ENCODE peak calls at places on chromosomes 7 and 10, in four cellular contexts. Z is A549, U is K562, T is H1. H is an unnamed sample.

GRCh38 chr10:122327237-122328206 is 47.0 kb upstream of the PLEKHA1 start:
- DNase-seq in T (no peak), U (no peak), Z (no peak), H (no peak)

GRCh38 chr7:103778929-103779328 is 210.5 kb downstream of the RELN start:
- DNase-seq in T (no peak), Z (no peak), U (no peak), H (no peak)

GRCh38 chr7:103592187-103592586 is 146.2 kb upstream of the SLC26A5 start:
- DNase-seq in Z (no peak), U (no peak), T (no peak), H (no peak)

GRCh38 chr7:151798851-151799428 is 78.0 kb downstream of the PRKAG2 start:
- DNase-seq in T (no peak), Z (no peak), U (no peak), H (no peak)

GRCh38 chr7:71488308-71488707 is 356.4 kb downstream of the GALNT17 start:
- DNase-seq in T (no peak), U (no peak), Z (peak; percentile 11), H (no peak)

GRCh38 chr7:34143397-34143796 is 238.1 kb downstream of the BMPER start:
- DNase-seq in T (no peak), U (no peak), Z (no peak), H (no peak)

GRCh38 chr10:46018453-46019169 is 11.8 kb downstream of the NCOA4 start:
- DNase-seq in U (peak; percentile 85), Z (no peak), T (no peak), H (no peak)

GRCh38 chr7:41058986-41059741 is 643.7 kb downstream of the INHBA start:
- DNase-seq in Z (no peak), T (peak; percentile 52), U (no peak), H (no peak)

GRCh38 chr7:144407266-144407931 is 3.9 kb upstream of the NOBOX start:
- DNase-seq in T (no peak), U (no peak), Z (no peak), H (no peak)

GRCh38 chr7:47352394-47352968 is 229.4 kb downstream of the TNS3 start:
- DNase-seq in T (no peak), Z (no peak), U (no peak), H (no peak)

GRCh38 chr7:63043657-63044543 is 954.7 kb upstream of the ZNF722 start:
- DNase-seq in T (no peak), Z (no peak), U (no peak), H (peak; percentile 0)

GRCh38 chr10:101814466-101815041 is 3.7 kb downstream of the OGA start:
- DNase-seq in T (no peak), U (no peak), Z (no peak), H (no peak)

GRCh38 chr7:130907439-130907838 is 173.4 kb upstream of the KLF14 start:
- DNase-seq in T (no peak), Z (no peak), U (no peak), H (no peak)
- H3K4me3 ChIP-seq in T (no peak overlapping the region), Z (peak overlapping the region; percentile 25), U (no peak overlapping the region), H (no peak overlapping the region)

DNA sequence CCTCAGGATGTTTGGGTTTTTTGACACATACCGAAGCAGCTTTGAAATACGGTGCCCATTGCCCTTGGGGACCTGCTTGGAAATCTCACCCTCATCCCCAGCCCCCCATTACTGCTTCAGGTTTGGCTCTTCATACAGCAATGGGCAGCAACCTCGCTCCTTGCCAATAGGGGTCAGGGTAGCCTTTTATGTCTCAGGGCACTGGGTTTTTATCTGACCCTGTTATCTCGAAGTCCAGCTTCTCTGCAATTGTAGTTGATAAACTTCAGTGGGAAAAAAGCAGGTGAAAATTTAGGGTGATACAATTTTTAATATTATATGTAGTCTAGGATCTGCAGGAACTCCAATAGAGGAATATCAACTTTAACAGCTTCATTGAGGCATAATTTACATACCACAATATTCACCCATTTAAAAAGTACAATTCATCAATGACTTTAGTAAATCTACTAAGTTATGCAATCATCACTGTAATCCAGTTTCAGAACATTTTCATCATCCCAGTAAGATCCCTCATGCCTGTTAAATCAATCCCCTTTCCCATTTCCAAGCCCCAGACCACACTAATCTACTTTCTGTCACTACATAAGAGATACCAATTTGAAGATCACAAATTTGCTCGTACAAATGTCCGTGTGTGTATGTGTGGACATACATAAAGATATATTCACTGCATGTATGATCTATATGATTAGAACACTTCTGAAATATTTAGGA is 386.2 kb downstream of the KCNMA1 start:
- DNase-seq in T (no peak), U (peak; percentile 26), Z (peak; percentile 64), H (peak; percentile 8)
- TF ChIP-seq HDAC2 in T (no peak), U (no peak), Z (no peak), H (no peak)

DNA sequence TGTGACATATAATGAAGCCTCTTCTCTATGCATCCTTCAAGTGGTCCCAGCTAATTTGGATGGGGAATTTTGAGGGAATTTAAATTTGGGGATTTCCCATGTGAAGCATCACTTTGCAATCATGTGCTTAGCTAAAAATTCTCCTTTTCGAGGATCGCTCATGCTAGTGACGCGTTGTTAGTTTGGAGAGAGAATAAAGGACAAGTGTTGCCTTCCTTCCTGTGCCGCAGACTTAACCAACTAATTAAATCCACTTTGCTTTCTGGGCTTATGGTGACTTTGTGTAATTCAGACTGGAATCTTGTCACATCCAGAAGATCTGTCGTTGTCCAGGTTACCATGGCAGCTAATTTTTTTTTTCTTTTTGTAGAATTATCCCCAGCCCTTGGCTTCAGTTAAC is 46.9 kb upstream of the NRP1 start:
- DNase-seq in U (no peak), T (no peak), Z (no peak), H (no peak)
- TF ChIP-seq RNF2 in U (no peak), T (no peak), Z (no peak), H (no peak)

DNA sequence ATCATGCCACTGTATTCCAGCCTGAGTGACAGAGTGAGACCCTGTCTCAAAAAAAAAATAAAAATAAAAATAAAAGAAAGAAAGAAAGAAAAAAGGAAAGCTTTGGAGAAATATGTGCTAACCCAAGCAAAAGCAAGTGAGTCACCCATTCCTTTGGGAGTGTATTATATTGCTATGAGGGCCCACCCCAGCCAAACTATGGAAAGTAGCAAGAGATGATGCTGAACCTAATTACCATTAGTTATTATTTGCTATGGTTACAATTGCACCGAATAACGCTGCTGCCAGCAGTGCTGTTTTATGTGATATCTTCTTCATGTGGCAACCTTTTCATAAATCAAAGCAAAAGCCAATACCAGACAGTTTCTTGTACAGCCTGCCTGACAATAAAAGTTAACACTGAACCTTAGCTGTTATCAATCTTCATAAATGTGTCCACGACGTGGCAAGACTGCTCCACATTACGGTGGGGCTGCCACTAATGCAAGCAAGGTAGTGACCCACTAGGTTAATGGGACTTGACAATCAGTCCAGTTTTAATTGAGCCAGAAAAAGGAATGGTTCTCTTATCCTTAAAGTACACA is 241.7 kb upstream of the PLXNA4 start:
- DNase-seq in T (no peak), Z (no peak), U (no peak), H (no peak)
- H3K4me3 ChIP-seq in T (no peak overlapping the region), Z (no peak overlapping the region), U (no peak overlapping the region), H (no peak overlapping the region)

DNA sequence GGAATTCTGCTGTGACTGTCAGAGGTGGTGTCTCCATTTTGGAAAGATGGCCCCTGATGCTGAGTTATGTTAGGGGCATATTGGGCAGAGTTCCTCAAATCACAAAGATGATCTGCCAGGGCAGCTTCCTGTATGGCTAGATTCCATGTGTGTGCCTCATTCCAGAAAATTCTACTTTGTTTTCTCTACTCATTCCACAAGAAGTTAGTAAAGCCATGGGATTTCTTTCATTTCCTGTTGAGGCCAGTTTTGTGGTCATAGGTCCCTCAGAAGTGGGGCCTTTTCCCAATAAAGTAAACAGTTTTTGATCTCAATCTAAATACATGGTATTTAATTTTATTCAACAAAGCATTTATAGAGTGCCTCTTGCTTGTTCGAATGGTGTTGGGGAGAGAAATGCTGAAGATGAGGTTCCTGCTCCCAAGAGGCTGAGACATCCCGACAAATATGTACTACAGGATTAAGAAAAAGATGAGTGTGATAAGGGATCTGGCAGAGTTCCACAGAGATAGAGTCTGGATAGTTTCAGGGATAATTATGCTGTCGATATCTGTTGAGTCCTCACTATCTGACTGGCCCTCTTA is 33.0 kb downstream of the MINDY4 start:
- DNase-seq in Z (no peak), U (no peak), T (no peak), H (no peak)
- TF ChIP-seq HDAC2 in Z (no peak), U (no peak), T (no peak), H (no peak)

DNA sequence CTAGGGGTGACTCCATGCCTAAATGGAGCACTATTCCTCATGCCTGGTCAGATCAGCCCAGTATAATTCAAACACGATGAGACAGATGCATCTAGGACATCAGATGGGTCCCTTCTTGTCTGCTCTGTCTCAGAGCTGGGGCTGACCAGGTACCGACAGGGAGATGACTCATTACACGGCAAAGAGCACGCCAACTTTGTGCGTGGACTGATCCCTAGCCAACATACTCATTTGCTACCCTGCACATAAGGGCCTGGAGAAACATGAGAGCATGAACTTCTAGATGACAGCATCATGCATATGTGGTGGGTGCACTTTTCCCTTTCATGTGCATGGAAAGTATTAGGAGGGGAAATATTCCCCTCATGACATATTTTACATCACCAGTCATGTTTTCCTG is 35.0 kb upstream of the NPVF start:
- DNase-seq in U (no peak), Z (no peak), T (no peak), H (no peak)
- TF ChIP-seq RNF2 in U (no peak), Z (no peak), T (no peak), H (no peak)

GRCh38 chr7:5349005-5349380 is 66.2 kb downstream of the SLC29A4 start:
- DNase-seq in T (no peak), U (no peak), Z (no peak), H (no peak)
- H3K4me3 ChIP-seq in T (peak overlapping the region; percentile 24), U (no peak overlapping the region), Z (no peak overlapping the region), H (no peak overlapping the region)

H was measured in HepG2.